ENCODE peak calls at places on chromosomes 4 and X, in nine cellular contexts. O is prostate gland, N is GM12892, W is K562, V is uterus, X is ovary, P is A549, S is HCT116, T is IMR-90. J is an unnamed sample.

GRCh38 chr4:140135529-140136021 is 18.4 kb downstream of the MAML3 start:
- DNase-seq in O (no peak), N (no peak), W (no peak), V (peak; percentile 69), X (peak; percentile 80), P (peak; percentile 58), S (no peak), T (no peak), J (no peak)

GRCh38 chrX:110086916-110087484 is 84.1 kb downstream of the TMEM164 start:
- DNase-seq in O (no peak), N (no peak), W (peak; percentile 54), V (no peak), X (no peak), P (peak; percentile 94), S (peak; percentile 59), T (peak; percentile 96), J (peak; percentile 69)

GRCh38 chr4:17494258-17494657 is 17.6 kb downstream of the QDPR start:
- DNase-seq in O (no peak), N (no peak), W (peak; percentile 51), V (peak; percentile 33), X (no peak), P (peak; percentile 17), S (no peak), T (peak; percentile 78), J (peak; percentile 18)

GRCh38 chr4:83644677-83645639 is 109.0 kb downstream of the GPAT3 start:
- DNase-seq in O (peak; percentile 43), N (no peak), W (peak; percentile 61), V (peak; percentile 21), X (no peak), P (peak; percentile 68), S (peak; percentile 57), T (peak; percentile 65), J (peak; percentile 85)

GRCh38 chr4:102454981-102455690 is 46.0 kb upstream of the NFKB1 start:
- DNase-seq in O (no peak), N (no peak), W (no peak), V (no peak), X (no peak), P (no peak), S (no peak), T (no peak), J (no peak)

GRCh38 chr4:13559414-13559813 is 15.1 kb upstream of the NKX3-2 start:
- DNase-seq in O (no peak), N (no peak), W (no peak), V (no peak), X (no peak), P (no peak), S (no peak), T (peak; percentile 78), J (no peak)

GRCh38 chrX:76420237-76420636 is 7.3 kb upstream of the MAGEE1 start:
- DNase-seq in O (no peak), N (no peak), W (no peak), V (no peak), X (no peak), P (no peak), S (no peak), T (no peak), J (no peak)

GRCh38 chrX:118989886-118990285 is 15.5 kb downstream of the LONRF3 start:
- DNase-seq in O (no peak), N (no peak), W (no peak), V (no peak), X (no peak), P (no peak), S (no peak), T (no peak), J (no peak)

GRCh38 chrX:92270936-92271655 is 491.9 kb downstream of the PCDH11X start:
- DNase-seq in O (no peak), N (no peak), W (no peak), V (no peak), X (no peak), P (no peak), S (no peak), T (no peak), J (no peak)

GRCh38 chrX:19110642-19111041 is 11.6 kb downstream of the ADGRG2 start:
- DNase-seq in O (no peak), N (no peak), W (no peak), V (no peak), X (no peak), P (no peak), S (no peak), T (no peak), J (no peak)

GRCh38 chrX:141839856-141840255 is 1.7 kb downstream of the MAGEC3 start:
- DNase-seq in O (no peak), N (no peak), W (no peak), V (no peak), X (no peak), P (no peak), S (no peak), T (no peak), J (no peak)

GRCh38 chr4:21596521-21596920 is 352.1 kb downstream of the KCNIP4 start:
- DNase-seq in O (no peak), N (no peak), W (no peak), V (no peak), X (no peak), P (no peak), S (no peak), T (no peak), J (no peak)

GRCh38 chrX:14616301-14616700 is 87.0 kb downstream of the GLRA2 start:
- DNase-seq in O (no peak), N (no peak), W (no peak), V (no peak), X (no peak), P (no peak), S (no peak), T (peak; percentile 38), J (no peak)

GRCh38 chr4:101282076-101282844 is 65.1 kb downstream of the PPP3CA start:
- DNase-seq in O (no peak), N (no peak), W (no peak), V (no peak), X (no peak), P (no peak), S (no peak), T (no peak), J (peak; percentile 16)

GRCh38 chr4:179709961-179710624 is 2267.9 kb upstream of the AGA start:
- DNase-seq in O (no peak), N (no peak), W (no peak), V (no peak), X (no peak), P (no peak), S (no peak), T (no peak), J (no peak)

GRCh38 chrX:110417128-110417527 is 58.5 kb downstream of the RTL9 start:
- DNase-seq in O (no peak), N (no peak), W (no peak), V (no peak), X (no peak), P (no peak), S (no peak), T (no peak), J (no peak)

GRCh38 chrX:9515464-9515863 is 50.6 kb downstream of the TBL1X start:
- DNase-seq in O (no peak), N (no peak), W (no peak), V (no peak), X (no peak), P (no peak), S (no peak), T (no peak), J (peak; percentile 68)

GRCh38 chrX:130869239-130869638 is 33.8 kb downstream of the ENOX2 start:
- DNase-seq in O (no peak), N (no peak), W (no peak), V (no peak), X (no peak), P (no peak), S (no peak), T (no peak), J (no peak)

GRCh38 chr4:73451404-73451803 is 15.4 kb downstream of the AFP start:
- DNase-seq in O (no peak), N (no peak), W (no peak), V (no peak), X (no peak), P (peak; percentile 4), S (no peak), T (peak; percentile 56), J (no peak)

GRCh38 chrX:40012039-40012799 is 85.5 kb downstream of the BCOR start:
- DNase-seq in O (peak; percentile 55), N (no peak), W (no peak), V (peak; percentile 58), X (peak; percentile 66), P (no peak), S (no peak), T (peak; percentile 71), J (no peak)

GRCh38 chrX:102651242-102651967 is at the start of gene GPRASP1:
- DNase-seq in O (peak; percentile 55), N (no peak), W (no peak), V (peak; percentile 79), X (peak; percentile 84), P (no peak), S (no peak), T (peak; percentile 27), J (peak; percentile 31)

GRCh38 chrX:124373348-124373747 is 27.0 kb downstream of the SH2D1A start:
- DNase-seq in O (no peak), N (no peak), W (peak; percentile 8), V (no peak), X (no peak), P (no peak), S (no peak), T (no peak), J (no peak)

GRCh38 chr4:41216294-41217019 is 2.1 kb upstream of the APBB2 start:
- DNase-seq in O (peak; percentile 71), N (peak; percentile 73), W (peak; percentile 66), V (peak; percentile 80), X (peak; percentile 83), P (peak; percentile 87), S (peak; percentile 78), T (peak; percentile 57), J (peak; percentile 59)
- TF ChIP-seq POLR2A in O (peak; percentile 69), N (peak; percentile 78), W (no peak), V (no peak), X (peak; percentile 49), P (peak; percentile 51), S (peak; percentile 77), T (no peak), J (no peak)

GRCh38 chr4:7041851-7042696 is 1.1 kb upstream of the TADA2B start:
- DNase-seq in O (peak; percentile 20), N (peak; percentile 59), W (peak; percentile 53), V (peak; percentile 37), X (no peak), P (no peak), S (no peak), T (peak; percentile 55), J (no peak)
- TF ChIP-seq POLR2A in O (no peak), N (no peak), W (no peak), V (no peak), X (no peak), P (no peak), S (no peak), T (no peak), J (no peak)

DNA sequence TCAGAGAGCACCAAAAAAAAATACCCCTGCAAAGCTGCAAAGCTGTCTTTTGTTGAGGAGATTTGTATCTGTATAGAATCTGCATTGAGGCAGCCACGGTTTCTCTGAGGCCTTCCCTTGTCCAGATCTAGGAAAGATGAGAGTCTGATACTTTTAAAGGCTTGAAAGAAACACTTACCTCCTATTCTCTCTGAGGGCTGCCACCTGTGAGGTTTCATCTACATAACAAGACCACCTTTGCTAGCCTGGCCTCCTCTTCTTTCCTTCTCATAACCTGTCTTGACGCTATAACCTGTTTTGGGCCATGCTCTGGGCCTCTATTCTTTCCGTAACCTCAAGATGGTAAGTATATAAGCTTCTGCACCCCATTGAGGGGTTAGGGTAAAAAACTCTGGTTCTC is 779.6 kb upstream of the HTR2C start:
- DNase-seq in O (no peak), N (no peak), W (no peak), V (no peak), X (no peak), P (no peak), S (no peak), T (no peak), J (no peak)
- TF ChIP-seq POLR2A in O (no peak), N (no peak), W (no peak), V (no peak), X (no peak), P (no peak), S (no peak), T (no peak), J (no peak)

GRCh38 chr4:7630559-7631287 is 196.0 kb upstream of the PSAPL1 start:
- DNase-seq in O (peak; percentile 34), N (no peak), W (no peak), V (peak; percentile 54), X (peak; percentile 68), P (peak; percentile 63), S (peak; percentile 33), T (peak; percentile 89), J (no peak)
- TF ChIP-seq POLR2A in O (no peak), N (no peak), W (no peak), V (no peak), X (no peak), P (no peak), S (no peak), T (no peak), J (no peak)

J was measured in erythroblast.